ENCODE peak calls at places on chromosomes 2 and 18, in nine cellular contexts. D is PC-9; K is Peyer's patch; Y is substantia nigra; C is H9; P is ovary; F is tibial nerve; W is tibial artery; T is CD4-positive, alpha-beta T cell. X is an unnamed sample.

GRCh38 chr2:231370429-231370748 is 25.1 kb upstream of the B3GNT7 start:
- DNase-seq in D (no peak), K (no peak), Y (no peak), C (peak), P (no peak), F (no peak), W (no peak), T (no peak), X (no peak)

GRCh38 chr2:16136461-16137035 is 196.2 kb downstream of the MYCN start:
- DNase-seq in D (no peak), K (no peak), Y (no peak), C (no peak), P (no peak), F (no peak), W (no peak), T (no peak), X (no peak)

GRCh38 chr2:205405194-205405593 is 277.1 kb upstream of the NRP2 start:
- DNase-seq in D (no peak), K (no peak), Y (no peak), C (no peak), P (no peak), F (no peak), W (no peak), T (no peak), X (no peak)

GRCh38 chr18:45686892-45687611 is 36.9 kb upstream of the SLC14A1 start:
- DNase-seq in D (no peak), K (peak), Y (no peak), C (no peak), P (no peak), F (no peak), W (no peak), T (peak), X (no peak)

GRCh38 chr2:157901325-157901724 is 25.2 kb upstream of the ACVR1 start:
- DNase-seq in D (no peak), K (no peak), Y (no peak), C (no peak), P (no peak), F (no peak), W (no peak), T (no peak), X (no peak)

GRCh38 chr2:26595146-26595545 is 46.0 kb downstream of the CIB4 start:
- DNase-seq in D (no peak), K (no peak), Y (no peak), C (peak), P (no peak), F (no peak), W (no peak), T (no peak), X (no peak)

GRCh38 chr2:131535526-131535925 is 7.8 kb downstream of the CCDC74A start:
- DNase-seq in D (no peak), K (no peak), Y (no peak), C (no peak), P (no peak), F (no peak), W (no peak), T (no peak), X (no peak)

GRCh38 chr2:158973511-158973956 is 5.1 kb downstream of the TANC1 start:
- DNase-seq in D (no peak), K (no peak), Y (no peak), C (no peak), P (no peak), F (no peak), W (no peak), T (no peak), X (peak)

GRCh38 chr2:207619764-207620203 is 5.4 kb downstream of the METTL21A start:
- DNase-seq in D (no peak), K (no peak), Y (no peak), C (no peak), P (no peak), F (no peak), W (no peak), T (no peak), X (no peak)

GRCh38 chr2:34892766-34893165 is 1293.7 kb upstream of the FAM98A start:
- DNase-seq in D (no peak), K (no peak), Y (no peak), C (no peak), P (no peak), F (no peak), W (no peak), T (no peak), X (no peak)

GRCh38 chr2:160491922-160492371 is 1.7 kb downstream of the RBMS1 start:
- DNase-seq in D (peak), K (no peak), Y (no peak), C (no peak), P (no peak), F (peak), W (no peak), T (no peak), X (peak)

GRCh38 chr2:128422571-128422970 is 103.9 kb upstream of the HS6ST1 start:
- DNase-seq in D (peak), K (no peak), Y (no peak), C (peak), P (no peak), F (no peak), W (no peak), T (no peak), X (no peak)

GRCh38 chr18:48832961-48833700 is 117.6 kb downstream of the SMAD7 start:
- DNase-seq in D (peak), K (peak), Y (no peak), C (peak), P (no peak), F (no peak), W (peak), T (no peak), X (no peak)

GRCh38 chr2:26989156-26989555 is 18.7 kb downstream of the MAPRE3 start:
- DNase-seq in D (no peak), K (no peak), Y (no peak), C (no peak), P (no peak), F (no peak), W (no peak), T (no peak), X (no peak)

GRCh38 chr2:25417715-25418369 is 76.1 kb upstream of the DNMT3A start:
- DNase-seq in D (no peak), K (peak), Y (no peak), C (no peak), P (no peak), F (no peak), W (no peak), T (no peak), X (no peak)

GRCh38 chr18:62131305-62131909 is 55.4 kb downstream of the PIGN start:
- DNase-seq in D (peak), K (peak), Y (no peak), C (peak), P (peak), F (peak), W (peak), T (peak), X (no peak)

GRCh38 chr2:209791151-209791550 is 19.5 kb downstream of the UNC80 start:
- DNase-seq in D (no peak), K (no peak), Y (no peak), C (no peak), P (no peak), F (no peak), W (no peak), T (no peak), X (no peak)

GRCh38 chr2:70716131-70716766 is 51.8 kb downstream of the ADD2 start:
- DNase-seq in D (no peak), K (no peak), Y (no peak), C (peak), P (no peak), F (no peak), W (no peak), T (no peak), X (no peak)

GRCh38 chr2:215751200-215751910 is 262.0 kb downstream of the MREG start:
- DNase-seq in D (no peak), K (no peak), Y (no peak), C (no peak), P (no peak), F (no peak), W (no peak), T (no peak), X (no peak)

GRCh38 chr18:76979906-76980305 is 152.7 kb downstream of the MBP start:
- DNase-seq in D (no peak), K (peak), Y (no peak), C (no peak), P (no peak), F (no peak), W (no peak), T (no peak), X (no peak)
- H3K27ac ChIP-seq in D (no peak), K (peak), Y (peak), C (no peak), P (no peak), F (peak), W (no peak), T (no peak), X (no peak)

DNA sequence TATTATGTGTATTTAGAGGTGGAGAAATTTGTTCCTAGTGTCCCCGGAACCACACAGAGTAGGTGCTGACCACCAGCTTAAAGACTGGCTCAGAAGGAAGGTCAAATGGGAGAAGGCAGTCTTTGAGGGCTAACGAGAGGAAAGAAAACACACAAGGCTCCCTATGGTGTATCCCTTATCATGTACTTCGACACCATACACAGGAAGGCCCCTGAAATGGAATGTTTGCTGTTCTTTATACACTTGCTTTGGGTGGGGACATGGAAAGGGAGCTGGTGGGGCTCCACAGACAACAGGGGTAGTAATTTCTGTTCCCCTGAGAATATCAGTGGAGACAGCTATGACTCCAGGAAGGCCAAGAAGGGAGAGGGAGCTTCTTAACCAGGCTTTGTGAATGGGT is 6.0 kb downstream of the EPAS1 start:
- DNase-seq in D (no peak), K (no peak), Y (no peak), C (no peak), P (no peak), F (no peak), W (no peak), T (no peak), X (no peak)
- H3K27ac ChIP-seq in D (no peak), K (no peak), Y (no peak), C (no peak), P (no peak), F (no peak), W (peak), T (no peak), X (no peak)

DNA sequence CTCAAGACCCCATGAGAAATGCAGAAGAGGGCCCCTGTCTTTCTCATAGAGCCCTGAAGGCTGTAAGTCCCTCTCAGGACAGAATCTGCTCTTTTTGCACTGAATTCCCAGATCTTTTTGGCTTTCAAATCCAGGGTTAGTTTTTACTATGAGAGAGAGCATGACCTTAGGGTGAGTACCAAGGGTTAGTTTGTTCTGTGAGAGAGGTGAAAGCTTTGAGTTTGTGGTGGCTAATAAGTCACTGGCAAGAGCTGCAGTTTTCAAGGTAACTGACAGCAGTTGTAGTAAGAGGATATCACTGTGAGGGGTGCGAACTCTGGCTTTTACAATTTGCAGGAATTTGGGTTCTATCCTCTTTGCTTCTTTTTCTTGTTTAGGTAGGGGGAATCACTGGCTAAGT is 248.4 kb upstream of the KCNH7 start:
- DNase-seq in D (no peak), K (no peak), Y (no peak), C (no peak), P (no peak), F (no peak), W (no peak), T (no peak), X (no peak)
- H3K27ac ChIP-seq in D (no peak), K (no peak), Y (no peak), C (no peak), P (no peak), F (no peak), W (no peak), T (no peak), X (no peak)

GRCh38 chr2:37666772-37667171 is 4.7 kb downstream of the CDC42EP3 start:
- DNase-seq in D (no peak), K (no peak), Y (no peak), C (no peak), P (no peak), F (no peak), W (no peak), T (no peak), X (no peak)
- H3K27ac ChIP-seq in D (no peak), K (no peak), Y (no peak), C (no peak), P (no peak), F (no peak), W (peak), T (no peak), X (no peak)

GRCh38 chr2:20596973-20597867 is 53.7 kb downstream of the HS1BP3 start:
- DNase-seq in D (no peak), K (no peak), Y (no peak), C (no peak), P (peak), F (peak), W (peak), T (no peak), X (no peak)

GRCh38 chr2:20599861-20600461 is 50.9 kb downstream of the HS1BP3 start:
- DNase-seq in D (no peak), K (no peak), Y (no peak), C (no peak), P (peak), F (no peak), W (peak), T (no peak), X (peak)

GRCh38 chr2:20599001-20599600 is 51.8 kb downstream of the HS1BP3 start:
- DNase-seq in D (no peak), K (no peak), Y (no peak), C (no peak), P (peak), F (no peak), W (peak), T (no peak), X (peak)

GRCh38 chr2:20596193-20596972 is 54.5 kb downstream of the HS1BP3 start:
- DNase-seq in D (no peak), K (no peak), Y (no peak), C (no peak), P (no peak), F (no peak), W (no peak), T (no peak), X (no peak)

DNA sequence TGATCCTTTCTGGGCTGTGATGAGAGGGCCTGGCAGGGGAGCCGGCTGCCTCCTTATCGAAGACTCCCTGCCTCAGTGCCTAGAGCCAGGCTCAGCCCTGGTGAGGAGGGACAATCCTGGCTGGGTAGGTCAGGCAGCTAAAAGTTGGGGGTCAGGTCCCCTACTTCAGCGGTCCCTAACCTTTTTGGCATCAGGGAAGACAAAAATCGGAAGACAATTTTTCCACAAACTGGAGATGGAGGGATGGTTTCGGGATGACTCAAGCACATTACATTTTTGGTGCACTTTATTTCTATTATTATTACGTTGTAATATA is 53.1 kb downstream of the HS1BP3 start:
- DNase-seq in D (no peak), K (no peak), Y (no peak), C (no peak), P (peak), F (no peak), W (peak), T (no peak), X (no peak)
- H3K27ac ChIP-seq in D (peak), K (no peak), Y (peak), C (no peak), P (peak), F (peak), W (peak), T (no peak), X (peak)

GRCh38 chr18:44678725-44679055 is 2.0 kb upstream of the SETBP1 start:
- DNase-seq in D (no peak), K (no peak), Y (no peak), C (no peak), P (no peak), F (no peak), W (no peak), T (no peak), X (no peak)
- H3K27ac ChIP-seq in D (no peak), K (peak), Y (no peak), C (no peak), P (no peak), F (peak), W (peak), T (no peak), X (no peak)

DNA sequence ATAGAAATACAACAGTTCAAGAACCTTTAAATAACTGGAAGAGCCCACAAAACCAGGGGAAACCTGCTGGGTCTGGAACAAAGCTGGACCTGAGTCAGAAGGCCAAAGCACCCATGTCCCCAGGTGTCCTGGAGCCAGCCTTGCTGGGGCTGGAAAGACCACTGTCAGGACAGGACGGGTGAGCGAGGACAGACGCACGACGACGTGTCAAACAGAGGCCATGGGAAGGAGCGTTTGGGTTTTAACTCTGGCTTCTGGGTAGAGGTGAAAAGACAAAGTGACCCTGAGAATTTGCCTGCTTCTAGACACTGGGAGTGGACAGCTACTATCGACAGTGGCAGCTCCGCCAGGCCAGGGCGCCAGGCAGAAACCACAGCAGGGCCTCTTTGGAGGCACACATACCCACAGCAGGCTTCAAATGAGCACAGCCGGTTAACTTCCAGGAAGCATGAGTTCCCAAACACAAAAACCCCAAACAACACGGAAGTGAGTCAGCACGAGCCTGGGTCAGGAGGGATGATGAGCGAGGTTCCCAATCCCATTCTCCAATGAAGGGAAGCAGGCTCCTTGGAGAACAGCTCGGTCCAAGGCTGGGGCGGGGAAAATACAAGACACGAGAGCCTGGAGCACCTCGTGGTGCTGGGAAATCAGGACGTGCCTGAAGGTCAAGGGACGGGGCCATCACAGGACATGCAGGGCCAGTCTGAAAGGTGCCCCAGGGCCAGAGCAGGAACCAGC is 208.0 kb downstream of the TWIST2 start:
- DNase-seq in D (no peak), K (no peak), Y (no peak), C (no peak), P (no peak), F (no peak), W (no peak), T (no peak), X (no peak)
- H3K27ac ChIP-seq in D (no peak), K (no peak), Y (no peak), C (no peak), P (no peak), F (no peak), W (no peak), T (no peak), X (no peak)

GRCh38 chr2:73112913-73113633 is at the start of gene RAB11FIP5:
- DNase-seq in D (peak), K (peak), Y (peak), C (peak), P (peak), F (peak), W (peak), T (peak), X (peak)

GRCh38 chr2:73114273-73114867 is 1.6 kb upstream of the RAB11FIP5 start:
- DNase-seq in D (no peak), K (no peak), Y (no peak), C (no peak), P (no peak), F (no peak), W (no peak), T (no peak), X (no peak)

GRCh38 chr2:73112026-73112912 is 479 bp downstream of the RAB11FIP5 start:
- DNase-seq in D (peak), K (peak), Y (peak), C (peak), P (peak), F (no peak), W (no peak), T (peak), X (no peak)

GRCh38 chr2:73111300-73112025 is 1.3 kb downstream of the RAB11FIP5 start:
- DNase-seq in D (peak), K (no peak), Y (no peak), C (peak), P (no peak), F (no peak), W (peak), T (no peak), X (no peak)

DNA sequence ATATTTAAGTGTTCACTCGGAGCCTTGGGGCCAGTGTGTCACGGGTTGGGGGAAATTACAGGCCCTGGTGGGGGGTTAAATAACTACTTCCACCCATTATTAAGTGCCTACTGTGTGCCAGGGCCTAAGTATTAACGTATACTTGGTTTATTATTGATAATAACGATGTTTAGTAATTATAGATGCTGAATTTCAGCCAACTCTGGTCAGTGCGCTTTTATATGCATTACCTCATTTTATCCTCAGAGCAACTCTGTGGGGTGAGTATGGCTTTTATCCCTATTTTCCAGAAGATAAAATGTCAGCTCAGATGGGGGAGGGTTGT is 848 bp upstream of the RAB11FIP5 start:
- DNase-seq in D (no peak), K (no peak), Y (no peak), C (no peak), P (no peak), F (no peak), W (no peak), T (no peak), X (no peak)
- H3K27ac ChIP-seq in D (peak), K (peak), Y (peak), C (no peak), P (peak), F (peak), W (peak), T (no peak), X (no peak)

DNA sequence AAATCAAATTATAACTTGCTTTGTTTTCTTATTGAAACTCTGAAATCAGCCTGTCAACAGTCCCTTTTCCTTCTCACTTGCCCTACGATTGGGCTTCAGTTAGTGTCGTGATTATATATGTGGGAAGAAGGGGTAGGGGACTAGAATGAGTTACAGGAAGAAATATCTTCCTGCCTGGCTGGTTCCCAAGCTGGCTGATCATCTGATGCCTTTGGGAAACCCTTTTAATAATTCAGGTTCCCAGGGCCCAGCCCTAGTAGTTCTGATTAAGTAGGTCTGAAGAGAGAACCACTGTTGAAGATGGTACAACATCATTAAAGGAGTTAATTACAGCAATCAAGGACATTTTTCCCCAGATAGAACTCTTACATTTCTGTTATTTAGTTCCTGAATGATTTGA is 110.1 kb upstream of the EML6 start:
- DNase-seq in D (no peak), K (no peak), Y (no peak), C (no peak), P (no peak), F (no peak), W (no peak), T (no peak), X (no peak)
- H3K27ac ChIP-seq in D (peak), K (no peak), Y (no peak), C (no peak), P (no peak), F (peak), W (no peak), T (no peak), X (no peak)